ENCODE peak calls at places on chromosomes 11 and 22, in four cellular contexts. C, X, E and Y are unnamed samples.

GRCh38 chr22:24894998-24895397 is 51.5 kb downstream of the LHFPL7 start:
- DNase-seq in E (peak; percentile 82), C (peak; percentile 8), X (peak; percentile 80), Y (peak; percentile 21)

GRCh38 chr11:121864660-121865059 is 251.4 kb downstream of the BLID start:
- DNase-seq in E (no peak), C (no peak), X (no peak), Y (no peak)

GRCh38 chr11:71448257-71449161 is at the start of gene DHCR7:
- DNase-seq in X (peak; percentile 96), E (peak; percentile 98), C (peak; percentile 98), Y (peak; percentile 98)

GRCh38 chr11:60700689-60701508 is 1.5 kb downstream of the MS4A8 start:
- DNase-seq in E (peak; percentile 49), C (peak; percentile 34), X (no peak), Y (peak; percentile 7)

GRCh38 chr11:18754308-18754707 is 28.3 kb upstream of the IGSF22 start:
- DNase-seq in C (no peak), X (no peak), E (no peak), Y (no peak)

GRCh38 chr11:95450547-95451123 is 219.6 kb upstream of the SESN3 start:
- DNase-seq in C (no peak), X (no peak), E (no peak), Y (peak; percentile 89)

GRCh38 chr11:112784323-112785073 is 176.7 kb upstream of the NCAM1 start:
- DNase-seq in X (peak; percentile 79), C (peak; percentile 42), E (peak; percentile 86), Y (peak; percentile 98)

GRCh38 chr22:49302530-49302929 is 525.1 kb downstream of the BRD1 start:
- DNase-seq in X (no peak), C (no peak), E (no peak), Y (no peak)

GRCh38 chr11:3021125-3021524 is 29.0 kb upstream of the NAP1L4 start:
- DNase-seq in C (peak; percentile 32), E (no peak), X (no peak), Y (peak; percentile 64)

GRCh38 chr22:39530692-39531331 is 1.7 kb downstream of the RPS19BP1 start:
- DNase-seq in E (peak; percentile 42), X (no peak), C (no peak), Y (peak; percentile 61)

GRCh38 chr11:110497204-110497987 is 67.6 kb downstream of the FDX1 start:
- DNase-seq in E (no peak), X (no peak), C (no peak), Y (peak; percentile 72)

GRCh38 chr11:114386545-114386944 is 13.8 kb downstream of the C11orf71 start:
- DNase-seq in E (no peak), C (no peak), X (no peak), Y (no peak)

GRCh38 chr11:77154381-77155081 is 26.5 kb downstream of the MYO7A start:
- DNase-seq in E (no peak), C (no peak), X (peak; percentile 68), Y (no peak)

GRCh38 chr11:119618208-119618909 is 110.6 kb downstream of the NECTIN1 start:
- DNase-seq in E (no peak), X (peak; percentile 36), C (no peak), Y (peak; percentile 25)

GRCh38 chr11:61516675-61517516 is 8.3 kb downstream of the LRRC10B start:
- DNase-seq in X (no peak), C (peak; percentile 87), E (peak; percentile 74), Y (peak; percentile 58)

GRCh38 chr11:63866211-63866610 is 27.3 kb downstream of the MARK2 start:
- DNase-seq in E (no peak), C (no peak), X (peak; percentile 32), Y (no peak)

GRCh38 chr11:102935514-102935913 is 20.0 kb downstream of the MMP13 start:
- DNase-seq in E (no peak), C (no peak), X (no peak), Y (no peak)
- TF ChIP-seq CTCF in E (no peak), C (no peak), X (no peak), Y (no peak)

GRCh38 chr11:120622189-120622912 is 110.8 kb downstream of the GRIK4 start:
- DNase-seq in E (no peak), X (peak; percentile 54), C (no peak), Y (peak; percentile 13)
- TF ChIP-seq CTCF in E (no peak), X (no peak), C (no peak), Y (peak; percentile 17)

GRCh38 chr11:1705121-1706052 is 8.4 kb downstream of the KRTAP5-6 start:
- DNase-seq in E (no peak), X (no peak), C (no peak), Y (no peak)

GRCh38 chr11:1703146-1703545 is 6.2 kb downstream of the KRTAP5-6 start:
- DNase-seq in X (no peak), E (no peak), C (no peak), Y (no peak)

GRCh38 chr11:1701041-1701807 is 4.2 kb downstream of the KRTAP5-6 start:
- DNase-seq in E (no peak), C (no peak), X (no peak), Y (no peak)

GRCh38 chr11:1699771-1700170 is 2.8 kb downstream of the KRTAP5-6 start:
- DNase-seq in E (no peak), C (no peak), X (no peak), Y (no peak)

GRCh38 chr11:1702506-1702905 is 5.5 kb downstream of the KRTAP5-6 start:
- DNase-seq in E (no peak), X (no peak), C (no peak), Y (no peak)
- TF ChIP-seq CTCF in E (no peak), X (no peak), C (no peak), Y (no peak)

DNA sequence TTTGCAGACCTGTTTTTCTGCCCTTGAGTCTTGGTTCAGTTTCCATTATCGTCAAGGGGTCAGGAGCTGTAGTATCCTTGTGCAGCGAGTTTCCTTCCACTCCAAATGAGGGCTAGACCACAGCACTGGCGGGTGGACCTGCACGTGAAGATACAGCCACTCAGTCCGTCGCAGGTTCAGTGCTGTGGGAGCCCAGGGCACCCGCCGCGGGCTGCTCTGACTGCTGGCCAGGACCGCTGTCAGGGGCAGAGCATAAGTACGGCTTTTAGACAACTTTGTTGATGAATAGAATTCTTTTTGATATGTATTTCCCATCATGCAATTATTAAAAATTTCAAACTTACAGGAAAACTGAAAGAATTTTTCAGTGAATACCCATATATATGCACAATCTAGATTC is 56.6 kb downstream of the NF2 start:
- DNase-seq in X (no peak), E (no peak), C (no peak), Y (no peak)
- TF ChIP-seq CTCF in X (no peak), E (no peak), C (no peak), Y (no peak)

DNA sequence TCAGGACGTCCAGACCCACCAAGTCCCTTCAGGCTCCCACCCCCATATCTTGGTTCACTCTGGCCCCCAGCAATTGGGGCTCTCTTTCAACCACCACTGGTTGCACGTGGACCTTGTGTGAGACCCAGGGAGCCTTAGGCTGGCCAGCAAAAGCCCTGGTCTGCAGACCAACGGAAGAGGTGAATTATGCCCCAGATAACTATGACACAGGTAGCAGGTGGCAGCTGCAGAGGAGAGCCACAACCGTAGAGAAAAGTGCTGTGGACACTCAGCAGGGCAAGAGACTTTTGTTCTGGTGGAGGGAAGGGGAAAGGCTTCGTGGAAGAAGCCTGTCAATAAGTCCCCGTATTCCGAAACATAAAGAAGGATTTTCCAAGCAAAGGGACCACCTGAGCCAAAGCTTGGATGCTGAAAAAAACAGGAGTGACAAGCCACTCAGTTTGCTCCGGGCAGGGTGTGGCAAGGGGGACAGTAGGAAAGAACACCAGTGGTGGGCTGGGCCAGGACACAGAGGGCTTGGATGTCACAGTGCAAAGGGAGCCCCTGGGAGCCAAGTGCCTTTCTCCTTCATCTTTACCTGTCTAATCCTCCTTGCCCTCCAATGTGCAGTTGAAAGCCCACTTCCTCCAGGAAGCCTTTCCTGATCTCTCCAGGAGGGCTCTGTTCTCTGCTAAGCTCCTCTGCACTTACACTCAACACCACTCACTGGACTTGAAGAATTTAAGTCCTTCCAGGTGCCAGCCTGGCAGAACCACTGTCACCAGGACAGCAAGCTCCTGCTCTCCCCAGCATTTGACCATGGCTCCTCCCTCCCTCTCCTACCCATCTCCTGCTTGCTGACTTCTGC is 264.7 kb downstream of the BUD13 start:
- DNase-seq in X (no peak), C (no peak), E (no peak), Y (no peak)
- TF ChIP-seq CTCF in X (no peak), C (no peak), E (no peak), Y (no peak)

GRCh38 chr11:8055111-8055835 is 25.7 kb upstream of the TUB start:
- DNase-seq in X (no peak), C (no peak), E (no peak), Y (no peak)
- TF ChIP-seq CTCF in X (no peak), C (no peak), E (no peak), Y (peak; percentile 31)